ENCODE peak calls at places on chromosomes 16 and 17, in six cellular contexts. L is GM19239, P is HEK293T, C is lung microvascular endothelial cell, H is HS-27A, K is DND-41. A is an unnamed sample.

GRCh38 chr17:37092041-37092440 is 143.3 kb downstream of the AATF start:
- DNase-seq in L (no peak), P (no peak), C (no peak), H (no peak), K (no peak), A (no peak)

GRCh38 chr17:42132941-42133340 is 10.3 kb downstream of the HSPB9 start:
- DNase-seq in L (no peak), P (no peak), C (no peak), H (no peak), K (no peak), A (no peak)

GRCh38 chr17:82062076-82062983 is 3.3 kb downstream of the DUS1L start:
- DNase-seq in L (no peak), P (no peak), C (peak), H (no peak), K (no peak), A (no peak)

GRCh38 chr17:61018938-61019337 is 341.3 kb downstream of the BCAS3 start:
- DNase-seq in L (no peak), P (no peak), C (no peak), H (no peak), K (no peak), A (no peak)

GRCh38 chr16:5011637-5012036 is 22.1 kb downstream of the NAGPA start:
- DNase-seq in L (no peak), P (no peak), C (no peak), H (no peak), K (no peak), A (no peak)

GRCh38 chr17:4899341-4900230 is at the start of gene C17orf107:
- DNase-seq in L (peak), P (no peak), C (peak), H (no peak), K (no peak), A (peak)

GRCh38 chr16:22668318-22668717 is 145.6 kb upstream of the HS3ST2 start:
- DNase-seq in L (no peak), P (no peak), C (no peak), H (no peak), K (no peak), A (no peak)

GRCh38 chr16:50273888-50274770 is 7.8 kb downstream of the ADCY7 start:
- DNase-seq in L (peak), P (no peak), C (no peak), H (no peak), K (peak), A (peak)

GRCh38 chr16:10981697-10982216 is 37.4 kb downstream of the CLEC16A start:
- DNase-seq in L (peak), P (peak), C (no peak), H (no peak), K (peak), A (peak)

GRCh38 chr17:73278049-73278464 is 16.4 kb upstream of the CPSF4L start:
- DNase-seq in L (no peak), P (no peak), C (peak), H (no peak), K (no peak), A (no peak)

GRCh38 chr17:59167571-59168001 is 12.0 kb downstream of the PRR11 start:
- DNase-seq in L (no peak), P (no peak), C (no peak), H (no peak), K (no peak), A (no peak)

GRCh38 chr16:62249069-62249468 is 212.8 kb upstream of the CDH8 start:
- DNase-seq in L (no peak), P (no peak), C (no peak), H (no peak), K (no peak), A (no peak)

GRCh38 chr17:32161506-32162365 is 19.4 kb downstream of the RHOT1 start:
- DNase-seq in L (no peak), P (no peak), C (no peak), H (peak), K (no peak), A (no peak)

GRCh38 chr16:71537643-71538042 is 11.4 kb downstream of the CHST4 start:
- DNase-seq in L (peak), P (peak), C (peak), H (no peak), K (peak), A (peak)

GRCh38 chr17:73613271-73613941 is 30.8 kb downstream of the SDK2 start:
- DNase-seq in L (no peak), P (no peak), C (no peak), H (no peak), K (no peak), A (no peak)

GRCh38 chr17:10547351-10547750 is 2.1 kb downstream of the MYH2 start:
- DNase-seq in L (no peak), P (no peak), C (no peak), H (no peak), K (no peak), A (no peak)

GRCh38 chr17:50064253-50064991 is 8.5 kb downstream of the ITGA3 start:
- DNase-seq in L (no peak), P (no peak), C (peak), H (peak), K (no peak), A (no peak)

GRCh38 chr17:15884731-15885130 is 60.2 kb upstream of the ADORA2B start:
- DNase-seq in L (no peak), P (no peak), C (no peak), H (no peak), K (no peak), A (no peak)

GRCh38 chr17:40433551-40434384 is 9.5 kb upstream of the IGFBP4 start:
- DNase-seq in L (no peak), P (peak), C (no peak), H (no peak), K (peak), A (no peak)

GRCh38 chr17:17226451-17227265 is 10.3 kb downstream of the FLCN start:
- DNase-seq in L (no peak), P (no peak), C (no peak), H (no peak), K (no peak), A (no peak)

GRCh38 chr17:80832266-80832676 is 159.4 kb upstream of the CHMP6 start:
- DNase-seq in L (no peak), P (peak), C (peak), H (no peak), K (peak), A (no peak)

GRCh38 chr17:7511108-7511507 is 26.9 kb downstream of the POLR2A start:
- DNase-seq in L (no peak), P (no peak), C (no peak), H (no peak), K (no peak), A (no peak)

GRCh38 chr16:86761117-86761971 is 183.0 kb downstream of the FOXL1 start:
- DNase-seq in L (peak), P (peak), C (peak), H (peak), K (peak), A (peak)

GRCh38 chr16:85145188-85145587 is 32.9 kb upstream of the CIBAR2 start:
- DNase-seq in L (no peak), P (no peak), C (no peak), H (no peak), K (no peak), A (no peak)

GRCh38 chr17:48907713-48908046 is 527 bp upstream of the UBE2Z start:
- DNase-seq in L (no peak), P (no peak), C (peak), H (no peak), K (no peak), A (no peak)

A was measured in GM20000.